ENCODE peak calls at places on chromosomes 1 and 21, in four cellular contexts. One of them, this sample, is unnamed.

GRCh38 chr1:47575855-47576757 is 138.3 kb downstream of the FOXD2 start:
- DNase-seq in mesenteric fat pad: peak
- DNase-seq in fibroblast of lung: peak
- DNase-seq in endothelial cell: no peak
- DNase-seq in this sample: no peak

GRCh38 chr1:168772428-168772827 is 43.4 kb upstream of the DPT start:
- DNase-seq in mesenteric fat pad: no peak
- DNase-seq in fibroblast of lung: peak
- DNase-seq in endothelial cell: no peak
- DNase-seq in this sample: no peak

GRCh38 chr1:17665950-17666720 is 89.0 kb upstream of the ACTL8 start:
- DNase-seq in mesenteric fat pad: no peak
- DNase-seq in fibroblast of lung: no peak
- DNase-seq in endothelial cell: no peak
- DNase-seq in this sample: no peak

GRCh38 chr1:228092342-228093049 is 10.0 kb downstream of the ARF1 start:
- DNase-seq in mesenteric fat pad: no peak
- DNase-seq in fibroblast of lung: no peak
- DNase-seq in endothelial cell: no peak
- DNase-seq in this sample: no peak

GRCh38 chr1:87115317-87115885 is 201.0 kb downstream of the HS2ST1 start:
- DNase-seq in mesenteric fat pad: no peak
- DNase-seq in fibroblast of lung: peak
- DNase-seq in endothelial cell: no peak
- DNase-seq in this sample: no peak

GRCh38 chr21:35232545-35233176 is 183.6 kb upstream of the RUNX1 start:
- DNase-seq in mesenteric fat pad: no peak
- DNase-seq in fibroblast of lung: peak
- DNase-seq in endothelial cell: no peak
- DNase-seq in this sample: no peak

GRCh38 chr1:37497832-37498231 is 16.7 kb downstream of the MEAF6 start:
- DNase-seq in mesenteric fat pad: peak
- DNase-seq in fibroblast of lung: no peak
- DNase-seq in endothelial cell: no peak
- DNase-seq in this sample: no peak

GRCh38 chr1:63858153-63858552 is 84.3 kb downstream of the ROR1 start:
- DNase-seq in mesenteric fat pad: no peak
- DNase-seq in fibroblast of lung: no peak
- DNase-seq in endothelial cell: no peak
- DNase-seq in this sample: no peak

GRCh38 chr1:38028105-38028591 is 15.6 kb downstream of the UTP11 start:
- DNase-seq in mesenteric fat pad: no peak
- DNase-seq in fibroblast of lung: no peak
- DNase-seq in endothelial cell: no peak
- DNase-seq in this sample: no peak

GRCh38 chr1:93384656-93385055 is 38.9 kb downstream of the DR1 start:
- DNase-seq in mesenteric fat pad: no peak
- DNase-seq in fibroblast of lung: no peak
- DNase-seq in endothelial cell: no peak
- DNase-seq in this sample: peak

GRCh38 chr1:151888972-151889570 is 20.2 kb downstream of the THEM4 start:
- DNase-seq in mesenteric fat pad: no peak
- DNase-seq in fibroblast of lung: no peak
- DNase-seq in endothelial cell: no peak
- DNase-seq in this sample: peak

GRCh38 chr1:29120367-29120766 is 3.3 kb downstream of the TMEM200B start:
- DNase-seq in mesenteric fat pad: peak
- DNase-seq in fibroblast of lung: no peak
- DNase-seq in endothelial cell: no peak
- DNase-seq in this sample: no peak

GRCh38 chr1:114345930-114346479 is 165.0 kb downstream of the TRIM33 start:
- DNase-seq in mesenteric fat pad: no peak
- DNase-seq in fibroblast of lung: peak
- DNase-seq in endothelial cell: peak
- DNase-seq in this sample: no peak

GRCh38 chr1:150182233-150182632 is 32.5 kb downstream of the PLEKHO1 start:
- DNase-seq in mesenteric fat pad: no peak
- DNase-seq in fibroblast of lung: no peak
- DNase-seq in endothelial cell: no peak
- DNase-seq in this sample: no peak

GRCh38 chr1:93080424-93080823 is 1.3 kb downstream of the MTF2 start:
- DNase-seq in mesenteric fat pad: no peak
- DNase-seq in fibroblast of lung: peak
- DNase-seq in endothelial cell: no peak
- DNase-seq in this sample: peak

GRCh38 chr1:12178511-12178910 is 11.7 kb downstream of the TNFRSF1B start:
- DNase-seq in mesenteric fat pad: no peak
- DNase-seq in fibroblast of lung: no peak
- DNase-seq in endothelial cell: no peak
- DNase-seq in this sample: no peak

GRCh38 chr1:27504588-27505419 is 14.8 kb upstream of the WASF2 start:
- DNase-seq in mesenteric fat pad: no peak
- DNase-seq in fibroblast of lung: peak
- DNase-seq in endothelial cell: peak
- DNase-seq in this sample: no peak

GRCh38 chr1:167166703-167167100 is 54.0 kb upstream of the POU2F1 start:
- DNase-seq in mesenteric fat pad: no peak
- DNase-seq in fibroblast of lung: no peak
- DNase-seq in endothelial cell: no peak
- DNase-seq in this sample: peak

GRCh38 chr1:32703479-32704291 is 1.1 kb upstream of the SYNC start:
- DNase-seq in mesenteric fat pad: no peak
- DNase-seq in fibroblast of lung: peak
- DNase-seq in endothelial cell: no peak
- DNase-seq in this sample: peak

GRCh38 chr1:15948600-15949452 is 27.1 kb downstream of the ZBTB17 start:
- DNase-seq in mesenteric fat pad: no peak
- DNase-seq in fibroblast of lung: peak
- DNase-seq in endothelial cell: no peak
- DNase-seq in this sample: no peak

GRCh38 chr1:17538010-17538409 is 1.5 kb upstream of the ARHGEF10L start:
- DNase-seq in mesenteric fat pad: no peak
- DNase-seq in fibroblast of lung: no peak
- DNase-seq in endothelial cell: no peak
- DNase-seq in this sample: no peak

GRCh38 chr1:55833452-55834160 is 618.4 kb upstream of the USP24 start:
- DNase-seq in mesenteric fat pad: no peak
- DNase-seq in fibroblast of lung: peak
- DNase-seq in endothelial cell: no peak
- DNase-seq in this sample: no peak

GRCh38 chr1:24526045-24526444 is 23.4 kb downstream of the RCAN3 start:
- DNase-seq in mesenteric fat pad: no peak
- DNase-seq in fibroblast of lung: no peak
- DNase-seq in endothelial cell: no peak
- DNase-seq in this sample: no peak

GRCh38 chr1:106619827-106620134 is 436.7 kb upstream of the PRMT6 start:
- DNase-seq in mesenteric fat pad: no peak
- DNase-seq in fibroblast of lung: no peak
- DNase-seq in endothelial cell: no peak
- DNase-seq in this sample: no peak

GRCh38 chr1:172449585-172450523 is 6.0 kb upstream of the PIGC start:
- DNase-seq in mesenteric fat pad: peak
- DNase-seq in fibroblast of lung: peak
- DNase-seq in endothelial cell: peak
- DNase-seq in this sample: peak

GRCh38 chr1:211928993-211929637 is 98.6 kb upstream of the LPGAT1 start:
- DNase-seq in mesenteric fat pad: no peak
- DNase-seq in fibroblast of lung: peak
- DNase-seq in endothelial cell: no peak
- DNase-seq in this sample: no peak

GRCh38 chr21:33412832-33413519 is 9.8 kb downstream of the IFNGR2 start:
- DNase-seq in mesenteric fat pad: no peak
- DNase-seq in fibroblast of lung: no peak
- DNase-seq in endothelial cell: no peak
- DNase-seq in this sample: no peak

GRCh38 chr1:53090227-53091147 is 28.5 kb downstream of the PODN start:
- DNase-seq in mesenteric fat pad: no peak
- DNase-seq in fibroblast of lung: no peak
- DNase-seq in endothelial cell: no peak
- DNase-seq in this sample: no peak

GRCh38 chr1:115977481-115978258 is 1.4 kb downstream of the SLC22A15 start:
- DNase-seq in mesenteric fat pad: no peak
- DNase-seq in fibroblast of lung: peak
- DNase-seq in endothelial cell: no peak
- DNase-seq in this sample: no peak

GRCh38 chr1:226766565-226766964 is 27.5 kb upstream of the ITPKB start:
- DNase-seq in mesenteric fat pad: no peak
- DNase-seq in fibroblast of lung: no peak
- DNase-seq in endothelial cell: no peak
- DNase-seq in this sample: peak

GRCh38 chr1:220339581-220339980 is 67.3 kb upstream of the RAB3GAP2 start:
- DNase-seq in mesenteric fat pad: no peak
- DNase-seq in fibroblast of lung: no peak
- DNase-seq in endothelial cell: no peak
- DNase-seq in this sample: no peak

GRCh38 chr1:41416552-41417334 is 55.5 kb downstream of the FOXO6 start:
- DNase-seq in mesenteric fat pad: no peak
- DNase-seq in fibroblast of lung: peak
- DNase-seq in endothelial cell: peak
- DNase-seq in this sample: peak

GRCh38 chr1:183630748-183631147 is 4.8 kb downstream of the ARPC5 start:
- DNase-seq in mesenteric fat pad: no peak
- DNase-seq in fibroblast of lung: peak
- DNase-seq in endothelial cell: no peak
- DNase-seq in this sample: no peak

GRCh38 chr1:208303743-208304142 is 59.6 kb upstream of the PLXNA2 start:
- DNase-seq in mesenteric fat pad: no peak
- DNase-seq in fibroblast of lung: no peak
- DNase-seq in endothelial cell: no peak
- DNase-seq in this sample: no peak

GRCh38 chr1:153352523-153352922 is 3.9 kb upstream of the PGLYRP4 start:
- DNase-seq in mesenteric fat pad: no peak
- DNase-seq in fibroblast of lung: peak
- DNase-seq in endothelial cell: peak
- DNase-seq in this sample: peak

GRCh38 chr21:24395320-24395933 is 1211.9 kb downstream of the MRPL39 start:
- DNase-seq in mesenteric fat pad: no peak
- DNase-seq in fibroblast of lung: peak
- DNase-seq in endothelial cell: no peak
- DNase-seq in this sample: no peak